ENCODE peak calls at places on chromosome 14, in nine cellular contexts. C is fibroblast of the aortic adventitia, W is left lung, I is upper lobe of right lung, K is IMR-90, X is glutamatergic neuron, B is GM10248, P is fibroblast of lung, T is psoas muscle. Y is an unnamed sample.

GRCh38 chr14:99699071-99699760 is 15.1 kb downstream of the CYP46A1 start:
- DNase-seq in C (no peak), W (no peak), I (no peak), K (no peak), X (no peak), B (no peak), P (no peak), T (no peak), Y (no peak)

GRCh38 chr14:63478437-63478852 is 64.7 kb downstream of the PPP2R5E start:
- DNase-seq in C (no peak), W (no peak), I (no peak), K (no peak), X (no peak), B (peak; percentile 43), P (no peak), T (no peak), Y (no peak)

GRCh38 chr14:25431211-25432076 is 381.5 kb upstream of the STXBP6 start:
- DNase-seq in C (no peak), W (no peak), I (no peak), K (no peak), X (peak; percentile 71), B (no peak), P (no peak), T (no peak), Y (no peak)

GRCh38 chr14:62409909-62410308 is 635.3 kb downstream of the KCNH5 start:
- DNase-seq in C (peak; percentile 36), W (no peak), I (no peak), K (peak; percentile 80), X (no peak), B (no peak), P (peak; percentile 73), T (no peak), Y (no peak)

GRCh38 chr14:31137214-31137889 is 70.2 kb downstream of the HECTD1 start:
- DNase-seq in C (no peak), W (no peak), I (no peak), K (no peak), X (no peak), B (no peak), P (no peak), T (no peak), Y (no peak)

GRCh38 chr14:67112344-67112743 is 76.9 kb upstream of the GARIN2 start:
- DNase-seq in C (no peak), W (no peak), I (no peak), K (no peak), X (no peak), B (no peak), P (no peak), T (no peak), Y (no peak)

GRCh38 chr14:102363182-102363952 is 626 bp downstream of the TECPR2 start:
- DNase-seq in C (peak; percentile 27), W (no peak), I (no peak), K (peak; percentile 50), X (no peak), B (peak; percentile 32), P (peak; percentile 58), T (peak; percentile 81), Y (peak; percentile 89)

GRCh38 chr14:94129758-94130414 is 482 bp upstream of the IFI27L2 start:
- DNase-seq in C (peak; percentile 65), W (no peak), I (no peak), K (peak; percentile 34), X (peak; percentile 40), B (no peak), P (peak; percentile 60), T (no peak), Y (no peak)

GRCh38 chr14:74400328-74400727 is 25.7 kb downstream of the SYNDIG1L start:
- DNase-seq in C (peak; percentile 15), W (no peak), I (no peak), K (no peak), X (no peak), B (no peak), P (no peak), T (no peak), Y (no peak)

GRCh38 chr14:52079239-52079956 is 10.5 kb upstream of the NID2 start:
- DNase-seq in C (peak; percentile 61), W (no peak), I (no peak), K (peak; percentile 71), X (no peak), B (no peak), P (peak; percentile 68), T (no peak), Y (no peak)

GRCh38 chr14:60965402-60965801 is 15.5 kb downstream of the TRMT5 start:
- DNase-seq in C (peak; percentile 82), W (no peak), I (no peak), K (peak; percentile 92), X (no peak), B (no peak), P (peak; percentile 84), T (no peak), Y (no peak)

GRCh38 chr14:46571970-46572369 is 79.6 kb downstream of the RPL10L start:
- DNase-seq in C (no peak), W (no peak), I (no peak), K (no peak), X (no peak), B (no peak), P (peak; percentile 92), T (no peak), Y (no peak)

GRCh38 chr14:100864960-100865681 is 38.4 kb downstream of the RTL1 start:
- DNase-seq in C (peak; percentile 53), W (peak; percentile 41), I (peak; percentile 49), K (peak; percentile 36), X (no peak), B (no peak), P (peak; percentile 67), T (peak; percentile 42), Y (peak; percentile 28)

GRCh38 chr14:99757331-99758070 is 35.7 kb upstream of the EML1 start:
- DNase-seq in C (peak; percentile 90), W (no peak), I (peak; percentile 30), K (peak; percentile 99), X (no peak), B (no peak), P (peak; percentile 99), T (no peak), Y (peak; percentile 29)

GRCh38 chr14:22432348-22432976 is 156.6 kb downstream of the DAD1 start:
- DNase-seq in C (peak; percentile 95), W (no peak), I (no peak), K (peak; percentile 84), X (no peak), B (no peak), P (peak; percentile 95), T (no peak), Y (no peak)

GRCh38 chr14:104386281-104386841 is 193.2 kb upstream of the C14orf180 start:
- DNase-seq in C (no peak), W (peak; percentile 73), I (peak; percentile 50), K (no peak), X (peak; percentile 67), B (no peak), P (no peak), T (no peak), Y (peak; percentile 86)

GRCh38 chr14:20690848-20691640 is 2.5 kb downstream of the ANG start:
- DNase-seq in C (peak; percentile 86), W (no peak), I (no peak), K (peak; percentile 72), X (no peak), B (peak; percentile 69), P (peak; percentile 58), T (no peak), Y (no peak)
- TF ChIP-seq CTCF in C (peak; percentile 88), W (peak; percentile 88), I (peak; percentile 88), K (peak; percentile 88), X (peak; percentile 74), B (peak; percentile 76), P (peak; percentile 92), T (peak; percentile 87), Y (peak; percentile 88)

GRCh38 chr14:106060576-106060975 is 534.2 kb downstream of the TMEM121 start:
- DNase-seq in C (no peak), W (no peak), I (no peak), K (no peak), X (no peak), B (no peak), P (no peak), T (no peak), Y (no peak)

GRCh38 chr14:106067935-106068334 is 541.6 kb downstream of the TMEM121 start:
- DNase-seq in C (no peak), W (no peak), I (no peak), K (no peak), X (no peak), B (no peak), P (no peak), T (no peak), Y (no peak)

GRCh38 chr14:106058342-106058741 is 532.0 kb downstream of the TMEM121 start:
- DNase-seq in C (no peak), W (no peak), I (no peak), K (no peak), X (no peak), B (no peak), P (no peak), T (no peak), Y (no peak)

GRCh38 chr14:106062502-106063272 is 536.3 kb downstream of the TMEM121 start:
- DNase-seq in C (no peak), W (no peak), I (no peak), K (no peak), X (no peak), B (no peak), P (no peak), T (no peak), Y (no peak)
- TF ChIP-seq CTCF in C (no peak), W (no peak), I (no peak), K (no peak), X (no peak), B (no peak), P (no peak), T (no peak), Y (no peak)

GRCh38 chr14:41609704-41610183 is 3.1 kb downstream of the LRFN5 start:
- DNase-seq in C (peak; percentile 60), W (peak; percentile 79), I (peak; percentile 61), K (peak; percentile 58), X (peak; percentile 78), B (no peak), P (peak; percentile 48), T (peak; percentile 64), Y (peak; percentile 70)
- TF ChIP-seq CTCF in C (peak; percentile 38), W (no peak), I (peak; percentile 5), K (peak; percentile 46), X (no peak), B (no peak), P (peak; percentile 61), T (no peak), Y (peak; percentile 29)

GRCh38 chr14:86038401-86038985 is 508.5 kb downstream of the FLRT2 start:
- DNase-seq in C (peak; percentile 53), W (peak; percentile 25), I (peak; percentile 65), K (peak; percentile 62), X (peak; percentile 71), B (peak; percentile 22), P (peak; percentile 33), T (no peak), Y (no peak)
- TF ChIP-seq CTCF in C (peak; percentile 73), W (peak; percentile 62), I (peak; percentile 66), K (peak; percentile 71), X (peak; percentile 84), B (peak; percentile 71), P (peak; percentile 92), T (peak; percentile 46), Y (peak; percentile 85)

DNA sequence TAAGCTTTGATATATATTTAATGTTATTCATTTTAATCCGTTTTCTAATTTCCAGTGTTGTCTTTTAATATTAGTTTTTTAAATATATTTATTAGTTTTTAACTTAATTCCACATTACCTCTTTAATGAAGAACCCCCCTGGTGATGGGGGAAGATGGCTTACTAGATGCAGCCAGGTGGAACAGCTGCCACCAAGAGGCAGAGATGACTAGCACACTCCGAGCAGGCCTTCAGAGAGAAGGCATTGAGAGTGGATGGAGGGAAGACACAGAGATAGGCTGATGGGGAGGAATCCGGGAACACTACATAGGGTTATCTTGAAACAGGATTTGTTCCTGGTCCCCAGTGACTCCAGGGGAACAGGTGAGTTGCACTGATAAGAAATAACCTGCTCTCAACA is 771.6 kb downstream of the LRFN5 start:
- DNase-seq in C (no peak), W (no peak), I (no peak), K (no peak), X (no peak), B (no peak), P (no peak), T (no peak), Y (no peak)
- TF ChIP-seq CTCF in C (no peak), W (no peak), I (no peak), K (no peak), X (no peak), B (no peak), P (no peak), T (no peak), Y (no peak)